ENCODE peak calls at places on chromosomes 1 and 21, in seven cellular contexts. One of them, this sample, is unnamed.

GRCh38 chr21:41895643-41896493 is 16.7 kb upstream of the PRDM15 start:
- DNase-seq in H1: no peak
- DNase-seq in GM12878: no peak
- DNase-seq in HCT116: no peak
- DNase-seq in K562: peak; percentile 45
- DNase-seq in HepG2: no peak
- DNase-seq in SK-N-SH: no peak
- DNase-seq in this sample: no peak

GRCh38 chr1:193629875-193630274 is 443.5 kb upstream of the B3GALT2 start:
- DNase-seq in SK-N-SH: no peak
- DNase-seq in HepG2: no peak
- DNase-seq in GM12878: no peak
- DNase-seq in K562: no peak
- DNase-seq in HCT116: no peak
- DNase-seq in H1: no peak
- DNase-seq in this sample: no peak

GRCh38 chr1:39116116-39116607 is 88.3 kb upstream of the MACF1 start:
- DNase-seq in H1: no peak
- DNase-seq in GM12878: no peak
- DNase-seq in HCT116: no peak
- DNase-seq in SK-N-SH: no peak
- DNase-seq in K562: no peak
- DNase-seq in HepG2: no peak
- DNase-seq in this sample: no peak

GRCh38 chr1:15018767-15019166 is 134.8 kb upstream of the TMEM51 start:
- DNase-seq in H1: no peak
- DNase-seq in HepG2: no peak
- DNase-seq in SK-N-SH: no peak
- DNase-seq in GM12878: no peak
- DNase-seq in HCT116: no peak
- DNase-seq in K562: no peak
- DNase-seq in this sample: no peak

GRCh38 chr1:226344441-226345120 is 35.6 kb upstream of the LIN9 start:
- DNase-seq in K562: no peak
- DNase-seq in SK-N-SH: no peak
- DNase-seq in HepG2: no peak
- DNase-seq in GM12878: no peak
- DNase-seq in HCT116: no peak
- DNase-seq in H1: no peak
- DNase-seq in this sample: no peak

GRCh38 chr1:45246760-45247159 is 40.4 kb upstream of the ZSWIM5 start:
- DNase-seq in HepG2: peak; percentile 73
- DNase-seq in K562: no peak
- DNase-seq in HCT116: no peak
- DNase-seq in SK-N-SH: no peak
- DNase-seq in H1: no peak
- DNase-seq in GM12878: no peak
- DNase-seq in this sample: peak; percentile 37

GRCh38 chr1:63537940-63538339 is 14.6 kb downstream of the EFCAB7 start:
- DNase-seq in HCT116: no peak
- DNase-seq in HepG2: no peak
- DNase-seq in H1: no peak
- DNase-seq in SK-N-SH: peak; percentile 7
- DNase-seq in K562: no peak
- DNase-seq in GM12878: no peak
- DNase-seq in this sample: peak; percentile 12

GRCh38 chr1:88612783-88613182 is 71.3 kb upstream of the PKN2 start:
- DNase-seq in HepG2: no peak
- DNase-seq in K562: no peak
- DNase-seq in HCT116: peak; percentile 22
- DNase-seq in GM12878: no peak
- DNase-seq in H1: no peak
- DNase-seq in SK-N-SH: no peak
- DNase-seq in this sample: no peak

GRCh38 chr1:106620521-106620954 is 435.9 kb upstream of the PRMT6 start:
- DNase-seq in HCT116: no peak
- DNase-seq in K562: no peak
- DNase-seq in H1: no peak
- DNase-seq in SK-N-SH: no peak
- DNase-seq in HepG2: no peak
- DNase-seq in GM12878: no peak
- DNase-seq in this sample: peak; percentile 39

GRCh38 chr1:1163538-1164070 is 10.1 kb upstream of the TTLL10 start:
- DNase-seq in HepG2: no peak
- DNase-seq in H1: no peak
- DNase-seq in K562: no peak
- DNase-seq in HCT116: no peak
- DNase-seq in GM12878: no peak
- DNase-seq in SK-N-SH: no peak
- DNase-seq in this sample: peak; percentile 42

GRCh38 chr1:38989979-38990378 is 1.1 kb upstream of the AKIRIN1 start:
- DNase-seq in SK-N-SH: no peak
- DNase-seq in H1: no peak
- DNase-seq in HCT116: no peak
- DNase-seq in GM12878: no peak
- DNase-seq in HepG2: no peak
- DNase-seq in K562: no peak
- DNase-seq in this sample: no peak

GRCh38 chr1:156767879-156768608 is 709 bp downstream of the PRCC start:
- DNase-seq in SK-N-SH: peak; percentile 63
- DNase-seq in K562: peak; percentile 39
- DNase-seq in HepG2: no peak
- DNase-seq in H1: no peak
- DNase-seq in HCT116: no peak
- DNase-seq in GM12878: no peak
- DNase-seq in this sample: no peak

GRCh38 chr1:217521317-217521716 is 109.6 kb downstream of the GPATCH2 start:
- DNase-seq in H1: no peak
- DNase-seq in K562: no peak
- DNase-seq in GM12878: no peak
- DNase-seq in SK-N-SH: no peak
- DNase-seq in HepG2: no peak
- DNase-seq in HCT116: no peak
- DNase-seq in this sample: no peak

GRCh38 chr1:217524787-217525520 is 105.9 kb downstream of the GPATCH2 start:
- DNase-seq in K562: no peak
- DNase-seq in HCT116: no peak
- DNase-seq in GM12878: no peak
- DNase-seq in SK-N-SH: no peak
- DNase-seq in H1: no peak
- DNase-seq in HepG2: no peak
- DNase-seq in this sample: no peak

GRCh38 chr1:217526636-217527035 is 104.3 kb downstream of the GPATCH2 start:
- DNase-seq in GM12878: no peak
- DNase-seq in K562: no peak
- DNase-seq in H1: no peak
- DNase-seq in SK-N-SH: no peak
- DNase-seq in HCT116: no peak
- DNase-seq in HepG2: no peak
- DNase-seq in this sample: no peak

GRCh38 chr1:217525773-217526490 is 105.0 kb downstream of the GPATCH2 start:
- DNase-seq in H1: no peak
- DNase-seq in K562: no peak
- DNase-seq in SK-N-SH: no peak
- DNase-seq in HepG2: no peak
- DNase-seq in GM12878: no peak
- DNase-seq in HCT116: no peak
- DNase-seq in this sample: no peak

DNA sequence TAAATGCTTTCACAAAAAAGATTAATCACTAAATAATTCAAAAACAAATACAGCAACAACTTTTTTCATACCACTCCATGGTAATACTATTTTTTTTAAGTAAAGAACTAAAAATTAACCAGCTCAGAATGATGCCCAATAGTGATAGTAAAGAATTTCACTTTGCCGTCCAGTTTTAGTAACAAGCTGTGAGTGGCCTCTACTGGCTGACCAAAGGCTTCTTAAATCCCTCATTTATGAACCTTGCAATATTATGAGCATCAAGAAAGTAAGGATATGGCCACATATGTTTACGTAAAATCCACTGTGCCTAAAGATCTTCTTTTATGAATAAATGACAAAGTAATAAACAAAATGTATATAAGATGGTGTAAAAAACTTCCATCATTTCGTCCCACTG is 108.6 kb downstream of the GPATCH2 start:
- DNase-seq in K562: no peak
- DNase-seq in HCT116: no peak
- DNase-seq in H1: no peak
- DNase-seq in SK-N-SH: no peak
- DNase-seq in HepG2: no peak
- DNase-seq in GM12878: no peak
- DNase-seq in this sample: peak; percentile 15
- TF ChIP-seq JUND in K562: no peak
- TF ChIP-seq JUND in HCT116: no peak
- TF ChIP-seq JUND in H1: no peak
- TF ChIP-seq JUND in SK-N-SH: no peak
- TF ChIP-seq JUND in HepG2: no peak
- TF ChIP-seq JUND in GM12878: no peak
- TF ChIP-seq JUND in this sample: no peak

GRCh38 chr1:186609183-186609582 is 71.0 kb downstream of the PTGS2 start:
- DNase-seq in HepG2: no peak
- DNase-seq in HCT116: no peak
- DNase-seq in K562: no peak
- DNase-seq in SK-N-SH: no peak
- DNase-seq in H1: no peak
- DNase-seq in GM12878: no peak
- DNase-seq in this sample: no peak

GRCh38 chr1:186605762-186606350 is 74.4 kb downstream of the PTGS2 start:
- DNase-seq in GM12878: no peak
- DNase-seq in K562: no peak
- DNase-seq in SK-N-SH: peak; percentile 14
- DNase-seq in H1: peak; percentile 41
- DNase-seq in HCT116: peak; percentile 56
- DNase-seq in HepG2: peak; percentile 23
- DNase-seq in this sample: peak; percentile 82
- TF ChIP-seq JUND in GM12878: no peak
- TF ChIP-seq JUND in K562: no peak
- TF ChIP-seq JUND in SK-N-SH: no peak
- TF ChIP-seq JUND in H1: no peak
- TF ChIP-seq JUND in HCT116: no peak
- TF ChIP-seq JUND in HepG2: no peak
- TF ChIP-seq JUND in this sample: no peak

DNA sequence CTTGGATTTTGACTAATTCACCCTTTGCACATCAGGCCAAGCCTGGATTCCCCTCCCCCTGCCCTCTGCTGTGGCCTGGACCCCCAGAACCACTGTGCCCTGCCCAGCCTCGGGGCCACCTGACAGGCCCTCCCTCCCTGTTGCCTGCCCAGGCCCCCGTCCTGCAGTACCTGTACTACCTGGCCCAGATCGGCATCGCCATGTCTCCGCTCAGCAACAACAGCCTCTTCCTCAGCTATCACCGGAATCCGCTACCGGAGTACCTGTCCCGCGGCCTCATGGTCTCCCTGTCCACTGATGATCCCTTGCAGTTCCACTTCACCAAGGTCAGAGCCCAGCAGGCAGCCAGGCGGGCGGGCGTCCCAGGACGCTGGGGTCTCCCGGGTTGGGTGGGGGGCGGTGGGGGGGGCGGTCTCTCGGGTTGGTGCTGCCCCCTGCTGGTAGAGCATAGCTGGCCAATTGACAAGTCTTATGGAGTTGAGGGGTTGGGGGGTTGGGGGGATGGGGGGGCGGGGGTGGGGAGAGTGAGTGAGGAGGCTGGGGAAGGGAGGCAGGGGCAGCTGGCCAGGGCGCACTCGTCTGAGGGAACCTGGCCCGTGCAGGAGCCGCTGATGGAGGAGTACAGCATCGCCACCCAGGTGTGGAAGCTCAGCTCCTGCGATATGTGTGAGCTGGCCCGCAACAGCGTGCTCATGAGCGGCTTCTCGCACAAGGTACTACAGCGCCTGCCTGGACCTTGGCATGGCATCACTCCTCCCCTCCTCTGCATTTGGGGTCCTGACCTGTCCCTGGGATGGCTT is 10.6 kb downstream of the AMPD2 start:
- DNase-seq in SK-N-SH: peak; percentile 84
- DNase-seq in GM12878: no peak
- DNase-seq in HCT116: no peak
- DNase-seq in K562: peak; percentile 77
- DNase-seq in HepG2: no peak
- DNase-seq in H1: no peak
- DNase-seq in this sample: no peak
- TF ChIP-seq JUND in SK-N-SH: no peak
- TF ChIP-seq JUND in GM12878: no peak
- TF ChIP-seq JUND in HCT116: no peak
- TF ChIP-seq JUND in K562: no peak
- TF ChIP-seq JUND in HepG2: no peak
- TF ChIP-seq JUND in H1: no peak
- TF ChIP-seq JUND in this sample: no peak

GRCh38 chr1:25210728-25211127 is 21.6 kb downstream of the SYF2 start:
- DNase-seq in SK-N-SH: no peak
- DNase-seq in HepG2: no peak
- DNase-seq in H1: no peak
- DNase-seq in GM12878: no peak
- DNase-seq in K562: no peak
- DNase-seq in HCT116: no peak
- DNase-seq in this sample: no peak

GRCh38 chr1:25206201-25206600 is 26.1 kb downstream of the SYF2 start:
- DNase-seq in SK-N-SH: no peak
- DNase-seq in H1: no peak
- DNase-seq in K562: no peak
- DNase-seq in HCT116: no peak
- DNase-seq in GM12878: no peak
- DNase-seq in HepG2: no peak
- DNase-seq in this sample: no peak

GRCh38 chr1:25204797-25205441 is 27.4 kb downstream of the SYF2 start:
- DNase-seq in HCT116: peak; percentile 38
- DNase-seq in GM12878: no peak
- DNase-seq in SK-N-SH: peak; percentile 72
- DNase-seq in K562: peak; percentile 72
- DNase-seq in HepG2: peak; percentile 66
- DNase-seq in H1: no peak
- DNase-seq in this sample: peak; percentile 50

GRCh38 chr1:25208127-25208526 is 24.2 kb downstream of the SYF2 start:
- DNase-seq in K562: no peak
- DNase-seq in SK-N-SH: no peak
- DNase-seq in H1: no peak
- DNase-seq in HCT116: no peak
- DNase-seq in GM12878: no peak
- DNase-seq in HepG2: no peak
- DNase-seq in this sample: no peak

DNA sequence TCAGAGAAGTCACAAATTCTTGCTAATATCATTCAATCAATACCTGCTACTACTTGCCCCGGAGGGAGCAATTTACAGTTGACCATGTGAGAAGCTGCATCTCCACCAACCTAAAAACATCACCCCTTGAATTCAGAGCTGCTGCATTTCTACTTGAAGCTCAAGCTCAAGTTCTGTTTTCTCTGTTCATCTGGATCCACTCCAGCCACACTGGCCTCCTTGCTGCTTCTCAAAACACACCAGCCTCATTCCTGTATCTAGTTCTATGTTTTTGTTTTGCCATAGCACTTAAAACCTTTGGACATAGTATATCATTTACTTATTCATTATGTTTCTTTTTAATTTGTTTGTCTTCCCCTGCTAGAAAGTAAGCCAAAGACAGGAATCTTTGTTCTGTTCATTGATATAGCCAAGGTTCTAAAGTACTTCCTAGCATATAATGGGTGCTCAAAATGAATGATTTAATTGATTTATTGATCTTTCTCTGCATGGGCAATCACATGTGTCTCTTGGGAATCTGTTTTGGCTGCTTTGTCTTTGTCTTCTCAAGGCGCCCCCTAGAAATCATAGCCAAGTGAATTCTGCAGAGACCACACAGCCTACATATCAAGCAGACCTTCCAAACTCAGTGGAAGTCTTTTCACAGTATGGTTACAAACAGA is 23.6 kb downstream of the SYF2 start:
- DNase-seq in H1: no peak
- DNase-seq in K562: no peak
- DNase-seq in GM12878: no peak
- DNase-seq in HCT116: no peak
- DNase-seq in SK-N-SH: no peak
- DNase-seq in HepG2: no peak
- DNase-seq in this sample: no peak
- TF ChIP-seq JUND in H1: no peak
- TF ChIP-seq JUND in K562: no peak
- TF ChIP-seq JUND in GM12878: no peak
- TF ChIP-seq JUND in HCT116: no peak
- TF ChIP-seq JUND in SK-N-SH: no peak
- TF ChIP-seq JUND in HepG2: no peak
- TF ChIP-seq JUND in this sample: no peak